ENCODE peak calls at places on chromosome 21, in five cellular contexts. Y is stomach; B is activated CD4-positive, alpha-beta T cell treated with anti-CD3 and anti-CD28 coated beads, Interleukin-2, amount 50 U/mL, for 24 hours; Q is progenitor cell of endocrine pancreas; C is GM19239. E is an unnamed sample.
A peak's percentile ranks its signal among the peaks of the same experiment; 100 is the strongest.

GRCh38 chr21:41970099-41970391 is 16.2 kb upstream of the C2CD2 start:
- DNase-seq in Y (peak; percentile 3), B (no peak), Q (no peak), C (no peak), E (no peak)

GRCh38 chr21:40615503-40616376 is 231.2 kb downstream of the DSCAM start:
- DNase-seq in Y (no peak), B (no peak), Q (no peak), C (no peak), E (no peak)

GRCh38 chr21:43906585-43907370 is 41.8 kb downstream of the AGPAT3 start:
- DNase-seq in Y (no peak), B (no peak), Q (no peak), C (no peak), E (no peak)

GRCh38 chr21:46056450-46056903 is 41.4 kb upstream of the COL6A2 start:
- DNase-seq in Y (peak; percentile 44), B (no peak), Q (no peak), C (no peak), E (no peak)

GRCh38 chr21:29217818-29218252 is 80.9 kb upstream of the BACH1 start:
- DNase-seq in Y (no peak), B (no peak), Q (no peak), C (no peak), E (no peak)

GRCh38 chr21:34802180-34802899 is 133.5 kb downstream of the CLIC6 start:
- DNase-seq in Y (no peak), B (no peak), Q (no peak), C (no peak), E (no peak)

GRCh38 chr21:44724926-44725325 is 13.6 kb upstream of the TSPEAR start:
- DNase-seq in Y (no peak), B (no peak), Q (no peak), C (no peak), E (no peak)

GRCh38 chr21:29299906-29300546 is 1.3 kb downstream of the BACH1 start:
- DNase-seq in Y (peak; percentile 39), B (peak; percentile 26), Q (no peak), C (peak; percentile 30), E (peak; percentile 23)

GRCh38 chr21:27839512-27840115 is 872.7 kb upstream of the ADAMTS5 start:
- DNase-seq in Y (no peak), B (no peak), Q (no peak), C (no peak), E (no peak)

GRCh38 chr21:37458669-37459276 is 92.2 kb downstream of the DYRK1A start:
- DNase-seq in Y (no peak), B (no peak), Q (no peak), C (no peak), E (no peak)

GRCh38 chr21:45875881-45876280 is 105.7 kb upstream of the COL6A1 start:
- DNase-seq in Y (no peak), B (no peak), Q (no peak), C (no peak), E (no peak)

GRCh38 chr21:14879458-14879857 is 185.3 kb downstream of the NRIP1 start:
- DNase-seq in Y (no peak), B (no peak), Q (no peak), C (no peak), E (no peak)

GRCh38 chr21:44391345-44392091 is 38.1 kb downstream of the TRPM2 start:
- DNase-seq in Y (peak; percentile 56), B (no peak), Q (no peak), C (no peak), E (no peak)

GRCh38 chr21:14675774-14676530 is 129.8 kb upstream of the SAMSN1 start:
- DNase-seq in Y (no peak), B (no peak), Q (no peak), C (no peak), E (no peak)

GRCh38 chr21:16775056-16775455 is 737.8 kb upstream of the CXADR start:
- DNase-seq in Y (no peak), B (no peak), Q (no peak), C (no peak), E (no peak)

GRCh38 chr21:32103361-32103760 is 175.5 kb downstream of the MIS18A start:
- DNase-seq in Y (no peak), B (no peak), Q (no peak), C (no peak), E (no peak)

GRCh38 chr21:25296239-25296638 is 311.0 kb downstream of the MRPL39 start:
- DNase-seq in Y (no peak), B (no peak), Q (no peak), C (no peak), E (no peak)

GRCh38 chr21:15667010-15667409 is 62.8 kb upstream of the USP25 start:
- DNase-seq in Y (no peak), B (no peak), Q (no peak), C (no peak), E (no peak)

E was measured in GM12892.